ENCODE peak calls at places on chromosomes 6 and 20, in ten cellular contexts. D is fibroblast of lung; X is tibial artery; Q is CD4-positive, CD25-positive, alpha-beta regulatory T cell; R is A549; U is ovary; A is choroid plexus epithelial cell; O is GM12865; N is DND-41; E is tibial nerve. G is an unnamed sample.

GRCh38 chr20:33719277-33719988 is 677 bp downstream of the PXMP4 start:
- DNase-seq in D (no peak), X (no peak), Q (no peak), R (no peak), U (no peak), A (no peak), O (no peak), N (no peak), E (no peak), G (no peak)

GRCh38 chr6:87199787-87200186 is 44.4 kb downstream of the ZNF292 start:
- DNase-seq in D (no peak), X (no peak), Q (no peak), R (no peak), U (no peak), A (no peak), O (no peak), N (no peak), E (no peak), G (no peak)

GRCh38 chr6:82022614-82023102 is 224.9 kb downstream of the IBTK start:
- DNase-seq in D (peak), X (no peak), Q (no peak), R (peak), U (no peak), A (peak), O (no peak), N (no peak), E (no peak), G (peak)

GRCh38 chr20:8602389-8603116 is 466.3 kb upstream of the PLCB4 start:
- DNase-seq in D (no peak), X (no peak), Q (no peak), R (no peak), U (no peak), A (peak), O (peak), N (peak), E (no peak), G (peak)

GRCh38 chr20:23654005-23654404 is 16.2 kb upstream of the CST3 start:
- DNase-seq in D (no peak), X (no peak), Q (no peak), R (no peak), U (no peak), A (no peak), O (no peak), N (no peak), E (no peak), G (no peak)

GRCh38 chr6:143400258-143401059 is 50.0 kb downstream of the ADAT2 start:
- DNase-seq in D (peak), X (peak), Q (no peak), R (no peak), U (no peak), A (no peak), O (peak), N (peak), E (no peak), G (peak)

GRCh38 chr6:105459049-105459448 is 56.2 kb upstream of the PREP start:
- DNase-seq in D (peak), X (no peak), Q (peak), R (no peak), U (no peak), A (no peak), O (peak), N (no peak), E (no peak), G (no peak)

GRCh38 chr6:112841553-112842337 is 494.6 kb downstream of the RFPL4B start:
- DNase-seq in D (no peak), X (no peak), Q (no peak), R (no peak), U (no peak), A (no peak), O (peak), N (no peak), E (no peak), G (no peak)

GRCh38 chr6:135358251-135358821 is 139.2 kb downstream of the AHI1 start:
- DNase-seq in D (peak), X (no peak), Q (no peak), R (peak), U (no peak), A (peak), O (no peak), N (no peak), E (no peak), G (peak)

GRCh38 chr6:112571886-112572285 is 224.8 kb downstream of the RFPL4B start:
- DNase-seq in D (peak), X (no peak), Q (no peak), R (no peak), U (no peak), A (peak), O (no peak), N (no peak), E (no peak), G (peak)

GRCh38 chr6:96811136-96811535 is 26.1 kb downstream of the GPR63 start:
- DNase-seq in D (peak), X (no peak), Q (no peak), R (no peak), U (no peak), A (peak), O (no peak), N (no peak), E (no peak), G (no peak)

GRCh38 chr6:150857062-150857905 is 8.2 kb upstream of the MTHFD1L start:
- DNase-seq in D (peak), X (no peak), Q (no peak), R (peak), U (no peak), A (peak), O (no peak), N (no peak), E (no peak), G (peak)

GRCh38 chr20:57040461-57040860 is 226.0 kb downstream of the BMP7 start:
- DNase-seq in D (no peak), X (no peak), Q (no peak), R (no peak), U (no peak), A (no peak), O (no peak), N (no peak), E (no peak), G (no peak)

GRCh38 chr6:143193571-143194094 is 132.9 kb downstream of the AIG1 start:
- DNase-seq in D (no peak), X (no peak), Q (no peak), R (no peak), U (no peak), A (no peak), O (no peak), N (no peak), E (no peak), G (no peak)

GRCh38 chr6:23704655-23705054 is 421.4 kb upstream of the NRSN1 start:
- DNase-seq in D (no peak), X (no peak), Q (no peak), R (no peak), U (no peak), A (no peak), O (no peak), N (no peak), E (no peak), G (no peak)

GRCh38 chr20:22411568-22412450 is 172.6 kb downstream of the FOXA2 start:
- DNase-seq in D (peak), X (peak), Q (no peak), R (peak), U (no peak), A (no peak), O (no peak), N (no peak), E (no peak), G (peak)

GRCh38 chr6:151760486-151760885 is 47.0 kb upstream of the ESR1 start:
- DNase-seq in D (no peak), X (no peak), Q (no peak), R (no peak), U (no peak), A (no peak), O (no peak), N (no peak), E (no peak), G (no peak)

GRCh38 chr20:29443819-29444218 is 1813.6 kb upstream of the DEFB115 start:
- DNase-seq in D (no peak), X (no peak), Q (no peak), R (no peak), U (no peak), A (no peak), O (peak), N (no peak), E (no peak), G (no peak)

GRCh38 chr20:48060841-48061720 is 275.8 kb upstream of the SULF2 start:
- DNase-seq in D (peak), X (no peak), Q (no peak), R (no peak), U (no peak), A (no peak), O (no peak), N (no peak), E (no peak), G (no peak)

GRCh38 chr6:99522531-99522930 is 7.3 kb upstream of the USP45 start:
- DNase-seq in D (peak), X (no peak), Q (no peak), R (peak), U (no peak), A (peak), O (no peak), N (no peak), E (no peak), G (peak)

DNA sequence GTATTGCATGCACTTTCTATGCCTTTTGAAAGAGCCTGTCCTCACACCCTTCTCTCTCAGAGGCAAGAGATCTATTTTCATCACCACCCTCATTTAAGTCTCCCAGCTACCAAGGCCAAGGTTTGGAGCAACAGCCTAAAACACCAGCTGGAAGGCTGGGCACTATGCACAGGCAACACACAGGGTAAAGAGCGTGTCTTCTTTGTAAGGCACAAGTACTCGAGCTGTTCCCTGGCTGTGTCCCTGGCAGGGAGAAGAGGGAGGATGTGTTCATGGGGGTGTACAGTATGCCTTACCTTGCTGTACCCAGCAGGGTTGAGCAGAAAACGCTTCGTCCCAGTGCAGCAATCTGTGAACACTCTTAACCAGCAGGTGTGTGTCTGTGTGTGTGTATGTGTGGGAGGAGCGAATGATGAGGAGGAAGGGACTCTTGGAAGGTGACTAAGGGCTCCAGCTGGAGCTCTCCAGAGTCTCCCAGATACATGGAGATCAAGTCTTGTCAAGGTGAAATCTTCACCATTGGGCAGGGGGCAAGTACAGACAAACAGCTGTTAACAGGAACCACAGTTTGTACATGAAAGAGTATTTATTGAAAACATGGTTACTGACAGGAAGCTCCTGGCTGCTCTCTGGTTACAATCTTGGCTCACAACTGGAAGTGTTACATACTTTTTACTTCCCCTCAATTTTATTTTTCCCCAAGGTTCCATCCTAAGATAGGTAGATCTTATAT is 40.8 kb downstream of the ELMO2 start:
- DNase-seq in D (no peak), X (no peak), Q (peak), R (no peak), U (no peak), A (no peak), O (no peak), N (no peak), E (no peak), G (no peak)
- H3K4me3 ChIP-seq in D (peak), X (no peak), Q (peak), R (no peak), U (no peak), A (no peak), O (no peak), N (no peak), E (no peak), G (peak)

DNA sequence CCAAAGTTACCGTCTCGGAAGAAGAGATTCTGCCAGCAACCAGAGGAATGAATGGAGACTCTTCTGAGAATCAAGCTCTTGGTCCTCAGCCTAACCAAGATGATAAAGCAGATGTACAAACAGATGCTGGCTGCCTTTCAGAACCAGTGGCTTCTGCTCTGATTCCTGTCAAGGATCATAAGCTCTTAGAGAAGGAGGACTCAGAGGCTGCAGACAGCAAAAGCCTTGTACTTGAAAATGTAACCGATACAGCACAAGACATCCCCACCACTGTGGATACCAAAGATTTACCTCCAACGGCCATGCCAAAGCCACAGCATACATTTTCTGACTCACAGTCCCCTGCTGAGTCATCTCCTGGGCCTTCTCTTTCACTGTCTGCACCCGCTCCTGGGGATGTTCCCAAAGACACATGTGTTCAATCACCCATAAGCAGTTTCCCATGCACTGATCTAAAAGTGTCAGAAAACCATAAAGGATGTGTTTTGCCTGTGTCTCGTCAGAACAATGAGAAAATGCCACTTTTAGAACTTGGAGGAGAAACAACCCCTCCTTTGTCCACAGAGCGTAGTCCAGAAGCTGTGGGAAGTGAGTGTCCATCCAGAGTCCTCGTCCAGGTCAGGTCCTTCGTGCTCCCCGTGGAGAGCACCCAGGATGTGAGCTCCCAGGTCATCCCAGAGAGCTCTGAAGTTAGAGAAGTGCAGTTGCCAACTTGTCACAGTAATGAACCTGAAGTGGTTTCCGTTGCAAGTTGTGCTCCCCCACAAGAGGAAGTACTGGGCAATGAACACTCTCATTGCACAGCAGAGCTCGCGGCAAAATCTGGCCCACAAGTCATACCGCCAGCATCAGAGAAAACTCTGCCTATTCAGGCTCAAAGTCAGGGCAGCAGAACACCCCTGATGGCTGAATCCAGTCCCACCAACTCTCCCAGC is 109.6 kb downstream of the RTN4IP1 start:
- DNase-seq in D (peak), X (peak), Q (peak), R (peak), U (no peak), A (peak), O (peak), N (peak), E (no peak), G (peak)
- H3K4me3 ChIP-seq in D (peak), X (no peak), Q (peak), R (no peak), U (no peak), A (no peak), O (peak), N (peak), E (no peak), G (peak)

GRCh38 chr6:10655508-10656055 is 38.8 kb downstream of the C6orf52 start:
- DNase-seq in D (no peak), X (no peak), Q (peak), R (no peak), U (no peak), A (no peak), O (peak), N (peak), E (no peak), G (no peak)

GRCh38 chr6:10662742-10663141 is 31.7 kb downstream of the C6orf52 start:
- DNase-seq in D (no peak), X (no peak), Q (no peak), R (no peak), U (no peak), A (no peak), O (no peak), N (no peak), E (no peak), G (no peak)

GRCh38 chr6:10662207-10662606 is 32.2 kb downstream of the C6orf52 start:
- DNase-seq in D (no peak), X (no peak), Q (no peak), R (no peak), U (no peak), A (no peak), O (no peak), N (no peak), E (no peak), G (no peak)

GRCh38 chr6:10658910-10659696 is 35.3 kb downstream of the C6orf52 start:
- DNase-seq in D (no peak), X (no peak), Q (no peak), R (no peak), U (no peak), A (peak), O (no peak), N (no peak), E (no peak), G (no peak)

GRCh38 chr6:10659697-10660348 is 34.6 kb downstream of the C6orf52 start:
- DNase-seq in D (no peak), X (no peak), Q (peak), R (no peak), U (peak), A (peak), O (no peak), N (no peak), E (no peak), G (peak)
- H3K4me3 ChIP-seq in D (peak), X (peak), Q (no peak), R (no peak), U (no peak), A (peak), O (no peak), N (no peak), E (peak), G (peak)

DNA sequence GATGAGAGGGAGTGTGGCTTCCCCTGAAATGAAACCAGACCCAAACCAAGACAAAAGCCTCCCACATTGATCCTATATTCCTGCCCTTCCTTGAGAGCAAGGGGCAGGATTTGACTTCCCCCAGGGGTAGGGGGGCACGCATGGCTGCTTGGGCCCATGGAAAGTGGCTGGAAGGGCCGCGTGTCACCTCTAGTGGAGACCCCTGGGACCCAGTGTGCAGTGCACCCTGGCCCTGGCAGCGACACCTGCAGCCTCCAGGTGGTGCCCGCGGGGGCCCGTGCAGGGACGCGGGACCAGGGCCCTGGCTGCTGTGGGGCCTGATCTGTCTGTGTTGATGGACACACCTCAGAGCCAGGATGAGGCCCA is 18.0 kb upstream of the SLCO4A1 start:
- DNase-seq in D (no peak), X (no peak), Q (no peak), R (no peak), U (no peak), A (no peak), O (peak), N (no peak), E (no peak), G (no peak)
- H3K4me3 ChIP-seq in D (no peak), X (no peak), Q (no peak), R (no peak), U (no peak), A (no peak), O (peak), N (no peak), E (no peak), G (no peak)

GRCh38 chr20:25622049-25622448 is 1.8 kb downstream of the NANP start:
- DNase-seq in D (no peak), X (no peak), Q (no peak), R (no peak), U (no peak), A (no peak), O (no peak), N (no peak), E (no peak), G (no peak)
- H3K4me3 ChIP-seq in D (peak), X (no peak), Q (no peak), R (peak), U (no peak), A (peak), O (no peak), N (peak), E (no peak), G (peak)

G was measured in adipocyte.